ENCODE peak calls at places on chromosomes 2 and 18, in eight cellular contexts. X is right lobe of liver, P is transverse colon, U is heart left ventricle, A is A549, O is IMR-90, G is tibial nerve, E is testis. M is an unnamed sample.

GRCh38 chr2:20999906-21000645 is 43.8 kb downstream of the APOB start:
- DNase-seq in X (no peak), P (no peak), U (no peak), A (peak), O (no peak), G (no peak), E (no peak), M (no peak)

GRCh38 chr18:3261035-3261392 is 919 bp upstream of the MYL12B start:
- DNase-seq in X (no peak), P (no peak), U (no peak), A (no peak), O (no peak), G (no peak), E (no peak), M (no peak)

GRCh38 chr2:241081190-241081642 is 20.9 kb downstream of the MTERF4 start:
- DNase-seq in X (no peak), P (no peak), U (no peak), A (no peak), O (no peak), G (no peak), E (no peak), M (no peak)

GRCh38 chr2:8148260-8148880 is 533.5 kb upstream of the ID2 start:
- DNase-seq in X (no peak), P (peak), U (no peak), A (peak), O (peak), G (no peak), E (no peak), M (no peak)

GRCh38 chr2:199602271-199602895 is 144.6 kb upstream of the SATB2 start:
- DNase-seq in X (no peak), P (peak), U (no peak), A (peak), O (no peak), G (no peak), E (peak), M (no peak)

GRCh38 chr2:714005-714741 is 37.0 kb upstream of the TMEM18 start:
- DNase-seq in X (no peak), P (peak), U (no peak), A (peak), O (peak), G (peak), E (peak), M (no peak)

GRCh38 chr2:218717262-218717661 is 6.6 kb downstream of the TTLL4 start:
- DNase-seq in X (no peak), P (no peak), U (no peak), A (no peak), O (peak), G (no peak), E (no peak), M (no peak)

GRCh38 chr2:141331127-141331526 is 799.7 kb downstream of the LRP1B start:
- DNase-seq in X (no peak), P (no peak), U (no peak), A (peak), O (peak), G (no peak), E (no peak), M (no peak)

GRCh38 chr2:223052710-223053261 is 796 bp downstream of the KCNE4 start:
- DNase-seq in X (no peak), P (no peak), U (no peak), A (peak), O (no peak), G (no peak), E (no peak), M (no peak)

GRCh38 chr2:10097352-10098148 is 17.3 kb upstream of the CYS1 start:
- DNase-seq in X (peak), P (peak), U (peak), A (peak), O (peak), G (peak), E (peak), M (peak)

GRCh38 chr2:230734247-230735175 is 21.9 kb downstream of the CAB39 start:
- DNase-seq in X (no peak), P (no peak), U (no peak), A (no peak), O (no peak), G (no peak), E (no peak), M (no peak)

GRCh38 chr2:10342245-10342951 is 39.7 kb downstream of the HPCAL1 start:
- DNase-seq in X (no peak), P (no peak), U (no peak), A (no peak), O (no peak), G (no peak), E (peak), M (no peak)

GRCh38 chr2:223563462-223563861 is 38.7 kb downstream of the SCG2 start:
- DNase-seq in X (no peak), P (no peak), U (no peak), A (peak), O (peak), G (no peak), E (no peak), M (no peak)

GRCh38 chr18:55402731-55403405 is 185.1 kb downstream of the TCF4 start:
- DNase-seq in X (no peak), P (no peak), U (no peak), A (no peak), O (no peak), G (no peak), E (no peak), M (no peak)

GRCh38 chr2:3151153-3151918 is 226.3 kb downstream of the EIPR1 start:
- DNase-seq in X (no peak), P (no peak), U (no peak), A (no peak), O (no peak), G (no peak), E (no peak), M (no peak)

GRCh38 chr18:43933177-43933576 is 655.9 kb upstream of the SYT4 start:
- DNase-seq in X (no peak), P (no peak), U (no peak), A (no peak), O (no peak), G (no peak), E (no peak), M (no peak)

GRCh38 chr18:38250981-38251380 is 685.4 kb upstream of the CELF4 start:
- DNase-seq in X (no peak), P (no peak), U (no peak), A (no peak), O (no peak), G (no peak), E (no peak), M (no peak)

GRCh38 chr2:222722327-222722946 is 51.0 kb downstream of the MOGAT1 start:
- DNase-seq in X (no peak), P (no peak), U (no peak), A (no peak), O (peak), G (no peak), E (no peak), M (no peak)

GRCh38 chr2:44763275-44763674 is 178.2 kb upstream of the SIX3 start:
- DNase-seq in X (no peak), P (no peak), U (no peak), A (no peak), O (no peak), G (no peak), E (no peak), M (no peak)

GRCh38 chr2:22800422-22800821 is 584.6 kb upstream of the KLHL29 start:
- DNase-seq in X (no peak), P (no peak), U (no peak), A (no peak), O (no peak), G (no peak), E (no peak), M (no peak)

GRCh38 chr2:121648206-121648605 is 1.1 kb downstream of the CLASP1 start:
- DNase-seq in X (no peak), P (no peak), U (no peak), A (no peak), O (peak), G (no peak), E (no peak), M (no peak)

GRCh38 chr2:128261245-128262128 is 57.2 kb downstream of the HS6ST1 start:
- DNase-seq in X (no peak), P (no peak), U (no peak), A (no peak), O (no peak), G (no peak), E (no peak), M (no peak)

DNA sequence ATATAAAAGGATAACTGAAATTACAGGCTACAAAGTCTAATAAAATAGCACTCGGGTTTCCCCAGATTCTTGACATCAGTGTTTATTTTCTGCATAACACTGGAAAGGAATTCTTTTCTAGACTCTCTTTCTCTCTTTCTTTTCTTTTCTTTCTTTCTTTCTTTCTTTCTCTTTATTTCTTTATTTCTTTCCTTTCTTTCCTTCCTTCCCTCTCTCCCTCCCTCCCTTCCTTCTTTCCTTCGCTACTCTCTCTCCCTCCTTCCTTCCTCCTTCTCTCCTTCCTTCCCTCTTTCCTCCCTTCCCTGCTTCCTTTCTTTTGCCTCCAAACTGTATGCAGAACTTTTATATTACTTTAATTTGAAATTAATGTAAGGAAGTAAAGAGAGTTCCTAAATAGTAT is 64.5 kb upstream of the GPR45 start:
- DNase-seq in X (no peak), P (no peak), U (no peak), A (no peak), O (no peak), G (no peak), E (no peak), M (no peak)
- H3K4me3 ChIP-seq in X (no peak), P (no peak), U (no peak), A (no peak), O (no peak), G (no peak), E (no peak), M (no peak)

GRCh38 chr2:71129891-71130324 is at the start of gene MCEE:
- DNase-seq in X (peak), P (peak), U (peak), A (peak), O (peak), G (peak), E (peak), M (peak)
- TF ChIP-seq POLR2A in X (peak), P (peak), U (no peak), A (peak), O (peak), G (peak), E (no peak), M (no peak)

GRCh38 chr2:84870306-84870705 is 10.6 kb downstream of the TRABD2A start:
- DNase-seq in X (peak), P (no peak), U (no peak), A (no peak), O (no peak), G (no peak), E (no peak), M (peak)
- TF ChIP-seq CTCF in X (no peak), P (no peak), U (no peak), A (no peak), O (no peak), G (no peak), E (no peak), M (no peak)

GRCh38 chr2:236928353-236929153 is 157.1 kb upstream of the COPS8 start:
- DNase-seq in X (peak), P (no peak), U (no peak), A (no peak), O (no peak), G (no peak), E (no peak), M (no peak)
- H3K4me3 ChIP-seq in X (no peak), P (peak), U (peak), A (peak), O (no peak), G (no peak), E (no peak), M (no peak)

M was measured in lower leg skin.